ENCODE peak calls at places on chromosomes 13 and 19, in six cellular contexts. V, K, I, F, Z and X are unnamed samples.

GRCh38 chr13:106274551-106275208 is 260.8 kb downstream of the EFNB2 start:
- DNase-seq in I (no peak), Z (no peak), F (no peak), K (peak; percentile 5), V (no peak), X (no peak)

GRCh38 chr19:53365899-53366493 is 491 bp downstream of the ZNF525 start:
- DNase-seq in K (no peak), V (peak; percentile 29), Z (no peak), F (peak; percentile 46), I (no peak), X (no peak)

GRCh38 chr13:26050568-26051230 is 1.1 kb downstream of the SHISA2 start:
- DNase-seq in F (no peak), Z (no peak), I (no peak), K (no peak), V (peak; percentile 31), X (peak; percentile 28)

GRCh38 chr19:53157601-53158000 is 1.3 kb downstream of the ZNF347 start:
- DNase-seq in V (no peak), K (no peak), F (no peak), I (no peak), Z (no peak), X (no peak)

GRCh38 chr19:27647423-27647822 is 1565.5 kb downstream of the UQCRFS1 start:
- DNase-seq in V (no peak), I (peak; percentile 50), F (no peak), K (no peak), Z (no peak), X (no peak)

GRCh38 chr13:40789275-40790231 is at the start of gene SLC25A15:
- DNase-seq in Z (no peak), V (peak; percentile 81), F (peak; percentile 66), I (peak; percentile 69), K (peak; percentile 86), X (peak; percentile 71)

GRCh38 chr19:48797103-48797502 is 13.7 kb downstream of the BCAT2 start:
- DNase-seq in I (no peak), F (no peak), Z (no peak), V (no peak), K (no peak), X (no peak)

GRCh38 chr13:96636310-96636709 is 358.0 kb downstream of the OXGR1 start:
- DNase-seq in K (no peak), F (no peak), Z (no peak), I (no peak), V (no peak), X (no peak)

GRCh38 chr19:15195381-15195964 is 5.3 kb downstream of the NOTCH3 start:
- DNase-seq in K (peak; percentile 89), Z (no peak), F (peak; percentile 89), I (no peak), V (peak; percentile 74), X (peak; percentile 66)

GRCh38 chr13:35859981-35860380 is 271.2 kb downstream of the DCLK1 start:
- DNase-seq in Z (no peak), K (no peak), V (no peak), F (no peak), I (no peak), X (no peak)

GRCh38 chr13:27789495-27790303 is 2.6 kb upstream of the GSX1 start:
- DNase-seq in Z (no peak), V (no peak), I (no peak), K (no peak), F (peak; percentile 1), X (no peak)

GRCh38 chr19:2345076-2345475 is 15.0 kb upstream of the TMPRSS9 start:
- DNase-seq in Z (no peak), V (no peak), I (no peak), F (no peak), K (no peak), X (no peak)

GRCh38 chr13:110176431-110176830 is 130.5 kb downstream of the COL4A1 start:
- DNase-seq in Z (no peak), K (no peak), V (no peak), F (peak; percentile 21), I (no peak), X (no peak)

GRCh38 chr13:48532146-48532472 is 771 bp downstream of the RCBTB2 start:
- DNase-seq in V (no peak), I (peak; percentile 67), Z (peak; percentile 39), F (no peak), K (no peak), X (no peak)

GRCh38 chr19:56101095-56101494 is 20.0 kb downstream of the ZNF787 start:
- DNase-seq in Z (no peak), K (no peak), I (no peak), F (no peak), V (no peak), X (no peak)

GRCh38 chr13:60158321-60158801 is 5.4 kb downstream of the DIAPH3 start:
- DNase-seq in K (no peak), Z (no peak), F (no peak), V (no peak), I (no peak), X (peak; percentile 61)

GRCh38 chr19:33722456-33723239 is 74.0 kb upstream of the KCTD15 start:
- DNase-seq in I (no peak), K (no peak), Z (no peak), V (no peak), F (no peak), X (no peak)

GRCh38 chr19:10228925-10229324 is 2.2 kb downstream of the S1PR2 start:
- DNase-seq in K (peak; percentile 35), Z (peak; percentile 31), F (no peak), V (no peak), I (no peak), X (peak; percentile 61)

GRCh38 chr13:22592515-22592914 is 588.3 kb upstream of the SGCG start:
- DNase-seq in I (no peak), F (no peak), V (no peak), Z (no peak), K (peak; percentile 8), X (no peak)

GRCh38 chr13:32535140-32535539 is 3.5 kb downstream of the N4BP2L2 start:
- DNase-seq in Z (no peak), V (no peak), F (no peak), I (no peak), K (no peak), X (no peak)

GRCh38 chr13:32535748-32536147 is 2.8 kb downstream of the N4BP2L2 start:
- DNase-seq in K (no peak), Z (no peak), I (no peak), V (no peak), F (no peak), X (no peak)

GRCh38 chr13:32528358-32528757 is 10.2 kb downstream of the N4BP2L2 start:
- DNase-seq in K (no peak), F (no peak), Z (no peak), V (no peak), I (no peak), X (no peak)

GRCh38 chr13:32527151-32527550 is 11.4 kb downstream of the N4BP2L2 start:
- DNase-seq in F (no peak), K (no peak), I (no peak), V (no peak), Z (no peak), X (no peak)

DNA sequence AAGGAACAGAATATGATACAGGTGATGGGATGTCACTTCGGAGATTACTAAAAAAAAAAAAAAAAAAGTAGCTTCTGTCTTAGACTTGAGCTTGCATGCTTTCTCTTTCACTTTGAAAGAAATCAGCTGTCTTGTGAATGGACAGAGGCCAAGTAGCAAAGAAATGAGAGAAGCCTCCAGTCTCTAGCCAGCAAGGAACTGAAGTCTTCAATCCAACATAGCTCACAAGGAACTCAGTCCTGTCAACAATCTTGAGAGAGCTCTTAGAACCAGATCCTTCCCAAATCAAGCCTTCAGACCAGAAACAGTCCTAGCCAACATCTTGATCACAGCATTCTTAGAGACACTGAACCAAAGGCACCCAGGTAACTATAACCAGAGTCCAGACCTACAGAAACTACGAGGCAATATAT is 7.7 kb downstream of the N4BP2L2 start:
- DNase-seq in F (no peak), Z (peak; percentile 33), K (no peak), V (no peak), I (no peak), X (peak; percentile 8)
- H3K27ac ChIP-seq in F (no peak overlapping the region), Z (no peak overlapping the region), K (no peak overlapping the region), V (no peak overlapping the region), I (no peak overlapping the region), X (no peak overlapping the region)

GRCh38 chr13:94602467-94602866 is 810 bp downstream of the GPR180 start:
- DNase-seq in I (no peak), V (no peak), K (no peak), Z (no peak), F (no peak), X (no peak)

GRCh38 chr13:94596575-94596971 is 621 bp upstream of the TGDS start:
- DNase-seq in V (no peak), Z (no peak), I (no peak), F (no peak), K (no peak), X (no peak)

GRCh38 chr13:94601446-94602431 is at the start of gene GPR180:
- DNase-seq in V (peak; percentile 94), I (peak; percentile 98), K (peak; percentile 98), Z (peak; percentile 88), F (peak; percentile 99), X (peak; percentile 99)

GRCh38 chr13:94598281-94598680 is 2.3 kb upstream of the TGDS start:
- DNase-seq in V (no peak), K (no peak), Z (no peak), F (no peak), I (no peak), X (no peak)

GRCh38 chr13:94599877-94600276 is 1.8 kb upstream of the GPR180 start:
- DNase-seq in V (no peak), F (no peak), K (no peak), Z (no peak), I (no peak), X (no peak)
- H3K27ac ChIP-seq in V (no peak overlapping the region), F (no peak overlapping the region), K (no peak overlapping the region), Z (no peak overlapping the region), I (no peak overlapping the region), X (no peak overlapping the region)

GRCh38 chr19:46838160-46838559 is 12.5 kb downstream of the AP2S1 start:
- DNase-seq in I (no peak), V (no peak), K (no peak), F (no peak), Z (no peak), X (no peak)

GRCh38 chr19:46841458-46842083 is 9.1 kb downstream of the AP2S1 start:
- DNase-seq in V (no peak), I (peak; percentile 83), F (peak; percentile 51), Z (peak; percentile 49), K (no peak), X (peak; percentile 49)

GRCh38 chr19:46842791-46843190 is 7.9 kb downstream of the AP2S1 start:
- DNase-seq in I (no peak), F (no peak), K (no peak), V (no peak), Z (no peak), X (no peak)

GRCh38 chr19:46840157-46840942 is 10.3 kb downstream of the AP2S1 start:
- DNase-seq in K (no peak), V (no peak), F (peak; percentile 64), Z (peak; percentile 28), I (no peak), X (peak; percentile 81)

DNA sequence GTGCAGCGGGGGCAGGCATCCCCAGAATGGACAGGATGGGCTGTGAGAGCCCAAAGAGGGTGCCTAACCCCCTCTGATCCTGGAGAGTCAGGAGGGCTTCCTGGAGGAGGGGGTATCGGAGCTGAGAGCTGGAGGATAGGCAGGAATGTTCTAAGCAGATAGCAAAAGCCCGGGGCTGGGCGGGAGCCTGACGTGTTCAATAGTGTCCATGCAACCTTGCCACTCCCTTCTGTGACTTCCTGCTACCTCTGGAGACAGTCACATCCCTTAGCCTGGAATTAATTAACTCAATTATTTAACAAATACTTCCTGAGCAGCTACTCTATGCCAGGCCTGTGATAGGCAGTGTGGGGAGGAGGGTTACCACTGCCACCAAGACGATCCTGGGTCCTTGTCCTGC is 10.9 kb downstream of the AP2S1 start:
- DNase-seq in K (no peak), V (no peak), F (no peak), Z (no peak), I (no peak), X (no peak)
- H3K27ac ChIP-seq in K (peak overlapping the region; percentile 70), V (peak overlapping the region; percentile 72), F (peak overlapping the region; percentile 44), Z (peak overlapping the region; percentile 37), I (peak overlapping the region; percentile 93), X (no peak overlapping the region)

GRCh38 chr13:65292488-65292901 is 1937.6 kb downstream of the PCDH9 start:
- DNase-seq in I (no peak), Z (no peak), F (no peak), V (no peak), K (peak; percentile 1), X (peak; percentile 1)
- H3K27ac ChIP-seq in I (no peak overlapping the region), Z (no peak overlapping the region), F (no peak overlapping the region), V (no peak overlapping the region), K (no peak overlapping the region), X (no peak overlapping the region)